ENCODE peak calls at places on chromosomes 7 and 10, in four cellular contexts. J is mesendoderm, P is H1, E is neuronal stem cell. U is an unnamed sample.

GRCh38 chr10:103504181-103504783 is 10.8 kb downstream of the NEURL1 start:
- DNase-seq in J (peak; percentile 60), P (no peak), E (no peak), U (no peak)

GRCh38 chr7:11747715-11748485 is 84.1 kb downstream of the THSD7A start:
- DNase-seq in J (no peak), E (no peak), P (no peak), U (no peak)

GRCh38 chr10:86043236-86043635 is 323.4 kb downstream of the GRID1 start:
- DNase-seq in P (no peak), E (no peak), J (no peak), U (no peak)

GRCh38 chr10:14040787-14041631 is 289.7 kb downstream of the FRMD4A start:
- DNase-seq in P (no peak), J (no peak), E (no peak), U (no peak)

GRCh38 chr10:86536294-86536861 is 14.8 kb upstream of the WAPL start:
- DNase-seq in P (no peak), E (no peak), J (peak; percentile 53), U (peak; percentile 64)

GRCh38 chr10:127196227-127196954 is at the start of gene INSYN2A:
- DNase-seq in P (no peak), J (peak; percentile 90), E (peak; percentile 58), U (peak; percentile 73)

GRCh38 chr10:78937800-78938694 is 130.7 kb upstream of the ZMIZ1 start:
- DNase-seq in J (peak; percentile 66), E (no peak), P (no peak), U (no peak)

GRCh38 chr7:94410471-94411466 is 16.1 kb downstream of the COL1A2 start:
- DNase-seq in P (no peak), E (no peak), J (no peak), U (no peak)

GRCh38 chr10:78335691-78336401 is 302.2 kb downstream of the RPS24 start:
- DNase-seq in P (no peak), J (no peak), E (no peak), U (peak; percentile 14)

GRCh38 chr10:3476186-3476585 is 303.6 kb upstream of the PITRM1 start:
- DNase-seq in E (no peak), J (no peak), P (no peak), U (no peak)

GRCh38 chr10:105797234-105797890 is 1156.3 kb downstream of the SORCS3 start:
- DNase-seq in J (peak; percentile 56), E (peak; percentile 21), P (no peak), U (no peak)

GRCh38 chr7:46559194-46559576 is 638.1 kb upstream of the IGFBP3 start:
- DNase-seq in J (no peak), E (no peak), P (no peak), U (no peak)

GRCh38 chr7:26151096-26151495 is 902 bp upstream of the NFE2L3 start:
- DNase-seq in J (no peak), E (no peak), P (no peak), U (no peak)

GRCh38 chr7:74525881-74526280 is 72.2 kb downstream of the GTF2IRD1 start:
- DNase-seq in J (peak; percentile 69), E (no peak), P (peak; percentile 27), U (peak; percentile 94)

GRCh38 chr10:119535310-119535709 is 7.2 kb downstream of the RGS10 start:
- DNase-seq in J (no peak), E (no peak), P (no peak), U (no peak)

GRCh38 chr10:117133273-117134083 is 4.6 kb downstream of the VAX1 start:
- DNase-seq in J (peak; percentile 50), E (no peak), P (no peak), U (peak; percentile 34)

GRCh38 chr7:141464551-141464950 is 86.7 kb upstream of the AGK start:
- DNase-seq in P (no peak), E (no peak), J (no peak), U (no peak)

GRCh38 chr10:124509836-124510535 is 48.4 kb downstream of the LHPP start:
- DNase-seq in E (no peak), P (no peak), J (no peak), U (no peak)

DNA sequence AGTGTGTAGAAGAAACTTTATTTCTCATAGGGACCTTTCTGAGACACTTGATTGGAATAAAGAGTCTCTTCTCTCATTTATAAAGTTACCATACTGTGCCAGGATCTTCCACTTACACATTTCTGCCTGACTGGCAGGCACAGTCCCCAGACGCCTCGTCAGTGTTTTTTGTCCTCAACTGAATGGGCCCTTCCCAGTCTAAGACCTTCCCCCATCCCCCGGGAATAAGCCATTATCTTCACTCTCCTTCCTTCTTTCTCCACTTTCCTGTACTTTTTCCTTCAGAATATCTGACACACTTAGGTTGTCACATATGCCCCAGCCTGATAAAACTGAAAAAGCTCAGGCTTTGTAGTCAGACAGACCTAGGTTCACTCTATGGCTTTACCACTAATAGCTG is 35.3 kb upstream of the KCNIP2 start:
- DNase-seq in E (no peak), P (no peak), J (no peak), U (no peak)
- H2BK5ac ChIP-seq in E (no peak overlapping the region), P (no peak overlapping the region), J (no peak overlapping the region), U (no peak overlapping the region)

GRCh38 chr7:139987691-139988516 is 74.8 kb downstream of the PARP12 start:
- DNase-seq in E (no peak), P (no peak), J (no peak), U (no peak)

GRCh38 chr7:139982927-139983925 is 79.5 kb downstream of the PARP12 start:
- DNase-seq in E (no peak), P (no peak), J (no peak), U (no peak)

GRCh38 chr7:139981533-139981932 is 81.2 kb downstream of the PARP12 start:
- DNase-seq in P (no peak), J (no peak), E (no peak), U (no peak)

GRCh38 chr7:139985811-139986210 is 76.9 kb downstream of the PARP12 start:
- DNase-seq in J (no peak), E (no peak), P (no peak), U (no peak)

DNA sequence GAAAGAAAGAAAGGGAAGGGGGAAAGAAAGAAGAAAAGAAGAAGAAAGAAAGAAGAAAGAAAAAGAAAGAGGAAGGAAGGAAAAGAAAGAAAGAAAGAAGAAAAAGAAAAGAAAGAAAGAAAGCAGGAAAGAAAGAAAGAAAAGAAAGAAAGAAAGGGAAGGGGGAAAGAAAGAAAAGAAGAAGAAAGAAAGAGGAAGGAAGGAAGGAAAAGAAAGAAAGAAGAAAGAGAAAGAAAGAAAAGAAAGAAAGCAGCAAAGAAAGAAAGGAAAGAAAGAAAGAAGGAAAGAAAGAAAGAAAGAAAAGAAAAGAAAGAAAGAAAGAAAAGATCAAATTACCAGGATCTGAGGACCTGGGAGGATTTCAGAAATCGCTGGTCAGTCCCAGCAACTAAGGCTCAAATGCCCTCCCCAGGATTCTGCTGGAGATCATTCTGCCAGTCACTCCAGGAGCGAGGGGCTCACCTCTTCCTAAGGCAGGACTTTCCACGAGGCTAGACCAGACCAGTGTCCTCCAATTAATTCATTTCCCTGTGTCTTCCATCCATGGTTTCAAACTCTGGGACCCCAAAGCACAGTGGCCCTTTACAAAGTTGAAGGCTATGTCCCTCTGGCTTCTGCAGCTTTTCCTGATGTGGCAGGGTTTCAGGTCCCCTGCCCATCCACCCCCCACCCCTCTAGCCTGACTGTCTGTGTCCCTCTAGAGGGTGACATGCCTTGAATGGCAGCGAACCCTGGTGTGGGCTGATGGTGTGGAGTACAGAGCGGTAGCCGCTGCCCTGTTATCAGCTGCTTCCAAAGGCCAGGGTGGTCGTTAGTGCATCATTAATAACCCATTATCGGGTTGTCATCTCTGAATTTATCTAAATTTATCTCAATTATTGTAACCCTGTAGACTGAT is 77.9 kb downstream of the PARP12 start:
- DNase-seq in E (no peak), J (peak; percentile 22), P (no peak), U (no peak)
- H2BK5ac ChIP-seq in E (no peak overlapping the region), J (no peak overlapping the region), P (no peak overlapping the region), U (no peak overlapping the region)

GRCh38 chr10:89297791-89298190 is 4.1 kb upstream of the IFIT2 start:
- DNase-seq in E (no peak), P (no peak), J (no peak), U (no peak)

GRCh38 chr10:89294840-89295239 is 7.0 kb upstream of the IFIT2 start:
- DNase-seq in P (no peak), J (no peak), E (no peak), U (no peak)

GRCh38 chr10:89297356-89297755 is 4.5 kb upstream of the IFIT2 start:
- DNase-seq in E (no peak), P (no peak), J (peak; percentile 52), U (no peak)

GRCh38 chr10:89295597-89295996 is 6.2 kb upstream of the IFIT2 start:
- DNase-seq in P (no peak), E (no peak), J (no peak), U (no peak)

GRCh38 chr10:89296227-89296648 is 5.6 kb upstream of the IFIT2 start:
- DNase-seq in E (no peak), P (no peak), J (no peak), U (no peak)
- H2BK5ac ChIP-seq in E (no peak overlapping the region), P (no peak overlapping the region), J (no peak overlapping the region), U (no peak overlapping the region)

GRCh38 chr10:517236-517635 is 172.2 kb downstream of the DIP2C start:
- DNase-seq in P (no peak), E (no peak), J (no peak), U (no peak)
- H2BK5ac ChIP-seq in P (no peak overlapping the region), E (no peak overlapping the region), J (no peak overlapping the region), U (no peak overlapping the region)

GRCh38 chr10:97574374-97575100 is 2.0 kb downstream of the ANKRD2 start:
- DNase-seq in P (peak; percentile 63), E (no peak), J (peak; percentile 95), U (peak; percentile 62)
- H2BK5ac ChIP-seq in P (no peak overlapping the region), E (peak overlapping the region; percentile 39), J (no peak overlapping the region), U (no peak overlapping the region)

DNA sequence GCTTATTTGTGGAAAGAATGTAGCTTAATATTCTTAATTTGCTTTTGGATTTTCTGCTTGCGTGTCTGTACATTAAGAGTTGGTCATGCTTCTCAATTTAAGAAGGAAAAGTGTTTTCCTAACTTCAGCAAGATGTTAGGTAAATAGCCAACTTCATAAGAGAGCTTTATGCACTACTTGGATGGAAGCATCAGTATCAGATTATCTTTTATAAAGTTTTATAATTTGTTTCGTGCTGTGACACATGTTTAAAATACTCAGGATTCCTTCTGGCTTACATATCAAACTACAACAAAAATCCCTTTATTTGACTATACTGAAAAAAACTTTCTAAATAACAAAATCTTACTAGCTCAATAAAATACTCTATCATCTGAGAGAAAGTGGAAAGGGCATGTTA is 34.8 kb upstream of the AGR2 start:
- DNase-seq in P (no peak), E (no peak), J (no peak), U (no peak)
- H2BK5ac ChIP-seq in P (no peak overlapping the region), E (no peak overlapping the region), J (no peak overlapping the region), U (no peak overlapping the region)

U was measured in H9.